ENCODE peak calls at places on chromosomes 3 and 15, in eight cellular contexts. One of them, this sample, is unnamed.

GRCh38 chr3:100777271-100777670 is 68.0 kb downstream of the TFG start:
- DNase-seq in progenitor cell of endocrine pancreas: no peak
- DNase-seq in breast epithelium: no peak
- DNase-seq in astrocyte: peak; percentile 65
- DNase-seq in AG09309: peak; percentile 29
- DNase-seq in lower lobe of right lung: no peak
- DNase-seq in foreskin fibroblast: peak; percentile 59
- DNase-seq in brain microvascular endothelial cell: no peak
- DNase-seq in this sample: no peak

GRCh38 chr3:126682046-126682445 is 22.0 kb upstream of the CHCHD6 start:
- DNase-seq in lower lobe of right lung: no peak
- DNase-seq in brain microvascular endothelial cell: no peak
- DNase-seq in breast epithelium: no peak
- DNase-seq in progenitor cell of endocrine pancreas: no peak
- DNase-seq in astrocyte: no peak
- DNase-seq in AG09309: no peak
- DNase-seq in foreskin fibroblast: no peak
- DNase-seq in this sample: no peak

GRCh38 chr15:78537266-78537665 is 3.0 kb upstream of the PSMA4 start:
- DNase-seq in AG09309: no peak
- DNase-seq in breast epithelium: no peak
- DNase-seq in foreskin fibroblast: peak; percentile 62
- DNase-seq in brain microvascular endothelial cell: no peak
- DNase-seq in astrocyte: no peak
- DNase-seq in progenitor cell of endocrine pancreas: no peak
- DNase-seq in lower lobe of right lung: no peak
- DNase-seq in this sample: no peak

GRCh38 chr3:100257601-100258000 is 3.2 kb upstream of the TBC1D23 start:
- DNase-seq in foreskin fibroblast: peak; percentile 96
- DNase-seq in AG09309: peak; percentile 78
- DNase-seq in progenitor cell of endocrine pancreas: no peak
- DNase-seq in brain microvascular endothelial cell: no peak
- DNase-seq in breast epithelium: no peak
- DNase-seq in astrocyte: peak; percentile 32
- DNase-seq in lower lobe of right lung: no peak
- DNase-seq in this sample: no peak

GRCh38 chr15:66679657-66680108 is 22.4 kb upstream of the SMAD6 start:
- DNase-seq in AG09309: no peak
- DNase-seq in brain microvascular endothelial cell: peak; percentile 59
- DNase-seq in foreskin fibroblast: no peak
- DNase-seq in lower lobe of right lung: no peak
- DNase-seq in breast epithelium: no peak
- DNase-seq in progenitor cell of endocrine pancreas: no peak
- DNase-seq in astrocyte: no peak
- DNase-seq in this sample: peak; percentile 43

GRCh38 chr3:83500422-83500821 is 1458.4 kb upstream of the CADM2 start:
- DNase-seq in breast epithelium: no peak
- DNase-seq in brain microvascular endothelial cell: no peak
- DNase-seq in AG09309: no peak
- DNase-seq in foreskin fibroblast: peak; percentile 1
- DNase-seq in progenitor cell of endocrine pancreas: no peak
- DNase-seq in lower lobe of right lung: no peak
- DNase-seq in astrocyte: peak; percentile 8
- DNase-seq in this sample: no peak

GRCh38 chr3:47772788-47773187 is 8.9 kb downstream of the SMARCC1 start:
- DNase-seq in breast epithelium: no peak
- DNase-seq in lower lobe of right lung: no peak
- DNase-seq in AG09309: no peak
- DNase-seq in astrocyte: no peak
- DNase-seq in progenitor cell of endocrine pancreas: no peak
- DNase-seq in foreskin fibroblast: no peak
- DNase-seq in brain microvascular endothelial cell: no peak
- DNase-seq in this sample: no peak

GRCh38 chr3:31420311-31420710 is 112.4 kb upstream of the STT3B start:
- DNase-seq in lower lobe of right lung: no peak
- DNase-seq in AG09309: no peak
- DNase-seq in brain microvascular endothelial cell: no peak
- DNase-seq in foreskin fibroblast: no peak
- DNase-seq in breast epithelium: no peak
- DNase-seq in astrocyte: no peak
- DNase-seq in progenitor cell of endocrine pancreas: no peak
- DNase-seq in this sample: no peak

GRCh38 chr3:113898892-113899291 is 48.9 kb upstream of the ZDHHC23 start:
- DNase-seq in lower lobe of right lung: no peak
- DNase-seq in breast epithelium: no peak
- DNase-seq in astrocyte: peak; percentile 33
- DNase-seq in foreskin fibroblast: peak; percentile 49
- DNase-seq in progenitor cell of endocrine pancreas: no peak
- DNase-seq in brain microvascular endothelial cell: peak; percentile 22
- DNase-seq in AG09309: peak; percentile 28
- DNase-seq in this sample: no peak

GRCh38 chr3:100230715-100231114 is 30.1 kb upstream of the TBC1D23 start:
- DNase-seq in progenitor cell of endocrine pancreas: no peak
- DNase-seq in lower lobe of right lung: no peak
- DNase-seq in astrocyte: peak; percentile 25
- DNase-seq in brain microvascular endothelial cell: no peak
- DNase-seq in breast epithelium: no peak
- DNase-seq in foreskin fibroblast: no peak
- DNase-seq in AG09309: no peak
- DNase-seq in this sample: no peak

GRCh38 chr15:39643747-39644520 is 63.1 kb downstream of the THBS1 start:
- DNase-seq in astrocyte: no peak
- DNase-seq in progenitor cell of endocrine pancreas: no peak
- DNase-seq in lower lobe of right lung: no peak
- DNase-seq in AG09309: no peak
- DNase-seq in foreskin fibroblast: no peak
- DNase-seq in brain microvascular endothelial cell: no peak
- DNase-seq in breast epithelium: no peak
- DNase-seq in this sample: no peak

GRCh38 chr3:157089455-157090221 is 70.3 kb downstream of the CCNL1 start:
- DNase-seq in breast epithelium: peak; percentile 55
- DNase-seq in astrocyte: no peak
- DNase-seq in progenitor cell of endocrine pancreas: no peak
- DNase-seq in lower lobe of right lung: peak; percentile 52
- DNase-seq in brain microvascular endothelial cell: peak; percentile 28
- DNase-seq in foreskin fibroblast: no peak
- DNase-seq in AG09309: no peak
- DNase-seq in this sample: no peak

GRCh38 chr15:32750981-32751380 is 33.2 kb downstream of the GREM1 start:
- DNase-seq in lower lobe of right lung: no peak
- DNase-seq in AG09309: no peak
- DNase-seq in astrocyte: no peak
- DNase-seq in foreskin fibroblast: no peak
- DNase-seq in brain microvascular endothelial cell: no peak
- DNase-seq in breast epithelium: no peak
- DNase-seq in progenitor cell of endocrine pancreas: no peak
- DNase-seq in this sample: no peak

GRCh38 chr15:92780816-92781215 is 119.3 kb upstream of the CHD2 start:
- DNase-seq in foreskin fibroblast: no peak
- DNase-seq in astrocyte: no peak
- DNase-seq in AG09309: no peak
- DNase-seq in progenitor cell of endocrine pancreas: no peak
- DNase-seq in brain microvascular endothelial cell: no peak
- DNase-seq in lower lobe of right lung: no peak
- DNase-seq in breast epithelium: no peak
- DNase-seq in this sample: no peak

GRCh38 chr3:188796122-188796631 is 375.6 kb upstream of the TPRG1 start:
- DNase-seq in foreskin fibroblast: peak; percentile 93
- DNase-seq in astrocyte: peak; percentile 99
- DNase-seq in brain microvascular endothelial cell: peak; percentile 96
- DNase-seq in lower lobe of right lung: no peak
- DNase-seq in AG09309: peak; percentile 95
- DNase-seq in breast epithelium: no peak
- DNase-seq in progenitor cell of endocrine pancreas: no peak
- DNase-seq in this sample: no peak

GRCh38 chr3:168996622-168997021 is 666.9 kb downstream of the MECOM start:
- DNase-seq in brain microvascular endothelial cell: no peak
- DNase-seq in breast epithelium: no peak
- DNase-seq in progenitor cell of endocrine pancreas: no peak
- DNase-seq in lower lobe of right lung: no peak
- DNase-seq in astrocyte: no peak
- DNase-seq in foreskin fibroblast: no peak
- DNase-seq in AG09309: no peak
- DNase-seq in this sample: no peak

GRCh38 chr3:56347219-56347871 is 120.9 kb downstream of the ERC2 start:
- DNase-seq in brain microvascular endothelial cell: no peak
- DNase-seq in lower lobe of right lung: no peak
- DNase-seq in AG09309: no peak
- DNase-seq in progenitor cell of endocrine pancreas: peak; percentile 10
- DNase-seq in foreskin fibroblast: no peak
- DNase-seq in breast epithelium: no peak
- DNase-seq in astrocyte: no peak
- DNase-seq in this sample: no peak

GRCh38 chr3:102827386-102827785 is 392.6 kb downstream of the ZPLD1 start:
- DNase-seq in breast epithelium: no peak
- DNase-seq in AG09309: no peak
- DNase-seq in lower lobe of right lung: no peak
- DNase-seq in progenitor cell of endocrine pancreas: no peak
- DNase-seq in brain microvascular endothelial cell: no peak
- DNase-seq in astrocyte: no peak
- DNase-seq in foreskin fibroblast: no peak
- DNase-seq in this sample: no peak

GRCh38 chr15:52746162-52746721 is 43.9 kb downstream of the ONECUT1 start:
- DNase-seq in AG09309: no peak
- DNase-seq in brain microvascular endothelial cell: no peak
- DNase-seq in progenitor cell of endocrine pancreas: no peak
- DNase-seq in astrocyte: no peak
- DNase-seq in breast epithelium: no peak
- DNase-seq in foreskin fibroblast: no peak
- DNase-seq in lower lobe of right lung: no peak
- DNase-seq in this sample: no peak

GRCh38 chr3:3619815-3620214 is 179.4 kb upstream of the LRRN1 start:
- DNase-seq in lower lobe of right lung: no peak
- DNase-seq in breast epithelium: no peak
- DNase-seq in AG09309: no peak
- DNase-seq in astrocyte: no peak
- DNase-seq in progenitor cell of endocrine pancreas: no peak
- DNase-seq in foreskin fibroblast: no peak
- DNase-seq in brain microvascular endothelial cell: no peak
- DNase-seq in this sample: no peak

GRCh38 chr3:7877312-7877711 is 624.3 kb upstream of the LMCD1 start:
- DNase-seq in breast epithelium: no peak
- DNase-seq in brain microvascular endothelial cell: no peak
- DNase-seq in progenitor cell of endocrine pancreas: no peak
- DNase-seq in foreskin fibroblast: no peak
- DNase-seq in astrocyte: no peak
- DNase-seq in AG09309: no peak
- DNase-seq in lower lobe of right lung: no peak
- DNase-seq in this sample: no peak

GRCh38 chr3:191476053-191476787 is 15.3 kb downstream of the PYDC2 start:
- DNase-seq in brain microvascular endothelial cell: no peak
- DNase-seq in progenitor cell of endocrine pancreas: no peak
- DNase-seq in breast epithelium: no peak
- DNase-seq in AG09309: no peak
- DNase-seq in foreskin fibroblast: no peak
- DNase-seq in astrocyte: peak; percentile 64
- DNase-seq in lower lobe of right lung: no peak
- DNase-seq in this sample: no peak

DNA sequence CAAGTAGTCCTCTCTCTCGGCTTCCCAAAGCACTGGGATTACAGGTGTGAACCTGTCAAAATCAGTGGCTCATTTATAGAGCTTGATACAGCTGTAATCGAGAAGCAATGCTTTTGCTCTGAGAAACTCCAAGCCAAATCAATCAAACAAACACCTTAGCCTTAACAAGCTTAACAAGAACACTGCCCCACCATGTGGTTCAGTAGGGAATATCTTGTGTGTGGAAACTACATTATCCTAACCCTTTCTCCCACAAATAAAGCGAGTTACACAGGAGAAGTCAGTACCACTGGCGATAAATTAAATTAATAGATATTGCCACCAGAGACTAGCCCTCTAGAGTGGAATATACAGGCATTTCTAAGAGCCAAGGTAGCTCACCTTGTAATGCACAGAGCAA is 13.9 kb downstream of the CDAN1 start:
- DNase-seq in AG09309: no peak
- DNase-seq in progenitor cell of endocrine pancreas: no peak
- DNase-seq in brain microvascular endothelial cell: no peak
- DNase-seq in astrocyte: no peak
- DNase-seq in breast epithelium: no peak
- DNase-seq in foreskin fibroblast: peak; percentile 32
- DNase-seq in lower lobe of right lung: no peak
- DNase-seq in this sample: no peak
- TF ChIP-seq CTCF in AG09309: peak; percentile 7
- TF ChIP-seq CTCF in progenitor cell of endocrine pancreas: peak; percentile 50
- TF ChIP-seq CTCF in brain microvascular endothelial cell: no peak
- TF ChIP-seq CTCF in astrocyte: peak; percentile 5
- TF ChIP-seq CTCF in breast epithelium: no peak
- TF ChIP-seq CTCF in foreskin fibroblast: peak; percentile 14
- TF ChIP-seq CTCF in lower lobe of right lung: no peak
- TF ChIP-seq CTCF in this sample: no peak

GRCh38 chr3:10417849-10418248 is 87.5 kb downstream of the ATP2B2 start:
- DNase-seq in astrocyte: peak; percentile 8
- DNase-seq in progenitor cell of endocrine pancreas: no peak
- DNase-seq in brain microvascular endothelial cell: no peak
- DNase-seq in breast epithelium: no peak
- DNase-seq in lower lobe of right lung: no peak
- DNase-seq in foreskin fibroblast: peak; percentile 35
- DNase-seq in AG09309: no peak
- DNase-seq in this sample: no peak
- TF ChIP-seq CTCF in astrocyte: peak; percentile 12
- TF ChIP-seq CTCF in progenitor cell of endocrine pancreas: no peak
- TF ChIP-seq CTCF in brain microvascular endothelial cell: peak; percentile 56
- TF ChIP-seq CTCF in breast epithelium: no peak
- TF ChIP-seq CTCF in lower lobe of right lung: no peak
- TF ChIP-seq CTCF in foreskin fibroblast: peak; percentile 15
- TF ChIP-seq CTCF in AG09309: peak; percentile 47
- TF ChIP-seq CTCF in this sample: no peak

GRCh38 chr15:56886878-56887781 is 31.3 kb upstream of the TCF12 start:
- DNase-seq in foreskin fibroblast: peak; percentile 99
- DNase-seq in astrocyte: peak; percentile 95
- DNase-seq in brain microvascular endothelial cell: peak; percentile 88
- DNase-seq in lower lobe of right lung: peak; percentile 96
- DNase-seq in breast epithelium: peak; percentile 87
- DNase-seq in progenitor cell of endocrine pancreas: peak; percentile 85
- DNase-seq in AG09309: peak; percentile 89
- DNase-seq in this sample: peak; percentile 92
- TF ChIP-seq CTCF in foreskin fibroblast: no peak
- TF ChIP-seq CTCF in astrocyte: no peak
- TF ChIP-seq CTCF in brain microvascular endothelial cell: peak; percentile 23
- TF ChIP-seq CTCF in lower lobe of right lung: peak; percentile 16
- TF ChIP-seq CTCF in breast epithelium: no peak
- TF ChIP-seq CTCF in progenitor cell of endocrine pancreas: peak; percentile 14
- TF ChIP-seq CTCF in AG09309: peak; percentile 6
- TF ChIP-seq CTCF in this sample: no peak

DNA sequence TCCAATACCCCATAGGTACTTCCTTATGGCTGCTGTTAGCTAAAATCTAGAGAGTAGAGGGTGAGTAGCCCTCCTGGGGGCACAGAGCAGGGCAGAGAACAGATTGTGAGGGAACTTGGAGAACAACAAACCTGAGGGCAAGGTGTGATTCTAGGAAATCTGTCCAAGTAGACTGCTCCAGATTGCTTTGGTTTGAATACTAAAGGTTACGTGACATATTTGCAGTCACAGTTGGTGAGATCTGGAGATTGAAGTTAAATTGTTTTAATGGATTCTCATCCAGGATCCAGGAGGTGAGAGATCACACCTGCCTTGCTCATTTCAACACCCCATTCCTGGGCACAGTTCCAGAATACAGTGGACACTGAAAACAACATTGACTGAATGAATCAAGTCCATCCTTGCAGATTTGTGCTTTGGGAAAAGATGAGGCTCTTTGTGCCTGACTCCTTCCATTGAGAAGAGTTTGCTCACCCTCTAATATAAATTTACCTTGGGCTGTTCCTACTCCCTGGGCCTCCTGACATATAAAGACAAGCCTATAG is 401.1 kb upstream of the MCTP2 start:
- DNase-seq in progenitor cell of endocrine pancreas: no peak
- DNase-seq in AG09309: no peak
- DNase-seq in brain microvascular endothelial cell: no peak
- DNase-seq in astrocyte: no peak
- DNase-seq in lower lobe of right lung: no peak
- DNase-seq in breast epithelium: no peak
- DNase-seq in foreskin fibroblast: no peak
- DNase-seq in this sample: no peak
- TF ChIP-seq CTCF in progenitor cell of endocrine pancreas: no peak
- TF ChIP-seq CTCF in AG09309: no peak
- TF ChIP-seq CTCF in brain microvascular endothelial cell: no peak
- TF ChIP-seq CTCF in astrocyte: no peak
- TF ChIP-seq CTCF in lower lobe of right lung: no peak
- TF ChIP-seq CTCF in breast epithelium: no peak
- TF ChIP-seq CTCF in foreskin fibroblast: no peak
- TF ChIP-seq CTCF in this sample: no peak